ENCODE peak calls at places on chromosomes 13 and 19, in six cellular contexts. A, W, K, O, Y and D are unnamed samples.

GRCh38 chr13:38202730-38203129 is 146.9 kb upstream of the UFM1 start:
- DNase-seq in O (no peak), Y (no peak), K (no peak), A (no peak), W (no peak), D (no peak)

GRCh38 chr19:28396259-28396940 is 816.6 kb downstream of the UQCRFS1 start:
- DNase-seq in W (no peak), K (no peak), Y (no peak), A (no peak), O (no peak), D (peak)

GRCh38 chr13:72808917-72809500 is 27.1 kb downstream of the PIBF1 start:
- DNase-seq in K (no peak), O (no peak), Y (no peak), W (peak), A (no peak), D (no peak)

GRCh38 chr13:24630851-24631341 is 49.3 kb upstream of the ATP12A start:
- DNase-seq in A (no peak), O (no peak), Y (no peak), W (peak), K (no peak), D (no peak)

GRCh38 chr19:51458899-51459592 is 792 bp upstream of the SIGLEC8 start:
- DNase-seq in W (no peak), K (no peak), A (no peak), Y (no peak), O (no peak), D (no peak)

GRCh38 chr13:32205426-32206096 is 109.6 kb downstream of the ZAR1L start:
- DNase-seq in O (no peak), W (peak), K (no peak), Y (no peak), A (no peak), D (no peak)

GRCh38 chr19:41706741-41707501 is 1.5 kb upstream of the CEACAM5 start:
- DNase-seq in A (peak), Y (peak), W (peak), K (peak), O (peak), D (peak)

GRCh38 chr13:41622545-41623429 is 165.4 kb downstream of the RGCC start:
- DNase-seq in O (no peak), Y (no peak), K (no peak), A (no peak), W (no peak), D (no peak)

GRCh38 chr13:87147076-87147475 is 524.1 kb upstream of the SLITRK5 start:
- DNase-seq in Y (no peak), O (no peak), W (no peak), A (no peak), K (no peak), D (no peak)

GRCh38 chr13:29922281-29922821 is 71.9 kb upstream of the UBL3 start:
- DNase-seq in W (no peak), A (no peak), Y (no peak), K (no peak), O (no peak), D (no peak)

GRCh38 chr19:10006335-10006708 is 4.0 kb downstream of the COL5A3 start:
- DNase-seq in Y (no peak), W (no peak), A (no peak), O (no peak), K (no peak), D (no peak)

GRCh38 chr13:75384881-75385707 is 96.9 kb downstream of the TBC1D4 start:
- DNase-seq in Y (no peak), A (no peak), O (no peak), K (no peak), W (peak), D (peak)

GRCh38 chr19:48121909-48122371 is 11.3 kb upstream of the PLA2G4C start:
- DNase-seq in K (no peak), Y (no peak), O (no peak), A (no peak), W (no peak), D (no peak)

GRCh38 chr13:104011505-104012270 is 945.5 kb upstream of the SLC10A2 start:
- DNase-seq in Y (no peak), A (no peak), W (no peak), K (no peak), O (no peak), D (no peak)

GRCh38 chr13:30142502-30143211 is 164.7 kb downstream of the KATNAL1 start:
- DNase-seq in A (no peak), W (no peak), Y (no peak), K (no peak), O (no peak), D (no peak)

GRCh38 chr13:99681695-99682094 is 180.4 kb downstream of the TM9SF2 start:
- DNase-seq in W (no peak), Y (no peak), A (no peak), O (peak), K (no peak), D (no peak)

GRCh38 chr13:111969551-111970135 is 97.3 kb upstream of the SOX1 start:
- DNase-seq in W (no peak), K (no peak), O (no peak), Y (no peak), A (no peak), D (peak)

GRCh38 chr13:39918837-39919236 is 263.4 kb downstream of the COG6 start:
- DNase-seq in Y (no peak), O (no peak), A (no peak), K (no peak), W (no peak), D (no peak)

GRCh38 chr13:35292329-35292728 is 184.2 kb downstream of the MAB21L1 start:
- DNase-seq in Y (no peak), W (no peak), A (no peak), K (no peak), O (no peak), D (no peak)

GRCh38 chr13:112605531-112605990 is 17.6 kb upstream of the TUBGCP3 start:
- DNase-seq in K (no peak), Y (no peak), W (no peak), O (no peak), A (no peak), D (no peak)

GRCh38 chr19:53772943-53773342 is 51.2 kb downstream of the NLRP12 start:
- DNase-seq in W (peak), A (peak), O (peak), K (no peak), Y (peak), D (peak)

GRCh38 chr13:98994896-98995295 is 17.0 kb upstream of the DOCK9 start:
- DNase-seq in Y (no peak), W (no peak), A (no peak), O (no peak), K (no peak), D (no peak)

GRCh38 chr13:21998279-21998678 is 327.4 kb downstream of the FGF9 start:
- DNase-seq in A (peak), O (no peak), Y (no peak), W (peak), K (no peak), D (no peak)

GRCh38 chr13:63696055-63696454 is 2280.4 kb upstream of the PCDH20 start:
- DNase-seq in O (no peak), A (no peak), W (no peak), K (no peak), Y (no peak), D (no peak)

GRCh38 chr13:113094410-113094800 is 11.2 kb upstream of the F7 start:
- DNase-seq in K (no peak), A (no peak), O (no peak), W (no peak), Y (no peak), D (no peak)

GRCh38 chr13:37168151-37168550 is 62.7 kb upstream of the CSNK1A1L start:
- DNase-seq in W (no peak), K (no peak), O (no peak), Y (no peak), A (no peak), D (no peak)

GRCh38 chr13:24274452-24274971 is 34.9 kb upstream of the C1QTNF9 start:
- DNase-seq in A (no peak), O (no peak), W (no peak), K (no peak), Y (peak), D (no peak)

GRCh38 chr13:113666951-113667701 is at the start of gene GRK1:
- DNase-seq in W (no peak), K (no peak), O (peak), Y (no peak), A (no peak), D (no peak)

GRCh38 chr19:19422156-19422555 is 16.7 kb downstream of the GATAD2A start:
- DNase-seq in A (no peak), W (no peak), Y (no peak), O (no peak), K (no peak), D (no peak)

GRCh38 chr19:2428756-2429711 is 1.6 kb upstream of the TIMM13 start:
- DNase-seq in K (no peak), A (no peak), W (no peak), Y (no peak), O (no peak), D (no peak)

GRCh38 chr19:40576181-40576584 is 490 bp upstream of the SHKBP1 start:
- DNase-seq in K (no peak), W (peak), O (no peak), A (no peak), Y (no peak), D (no peak)

GRCh38 chr13:44293908-44294735 is 79.5 kb upstream of the SERP2 start:
- DNase-seq in A (no peak), O (no peak), W (no peak), K (no peak), Y (no peak), D (no peak)

GRCh38 chr19:13260883-13261653 is 110.9 kb downstream of the IER2 start:
- DNase-seq in Y (peak), K (no peak), O (no peak), W (no peak), A (no peak), D (no peak)

GRCh38 chr13:68304287-68304893 is 1074.3 kb upstream of the PCDH9 start:
- DNase-seq in Y (no peak), W (peak), A (peak), K (no peak), O (no peak), D (no peak)

GRCh38 chr13:37375724-37376123 is 222.8 kb downstream of the POSTN start:
- DNase-seq in W (no peak), A (no peak), K (no peak), O (no peak), Y (no peak), D (no peak)

GRCh38 chr13:74794147-74794546 is 659.9 kb upstream of the KLF12 start:
- DNase-seq in O (no peak), W (no peak), A (no peak), K (no peak), Y (no peak), D (no peak)

GRCh38 chr19:1173160-1173844 is 766 bp downstream of the SBNO2 start:
- DNase-seq in Y (no peak), W (no peak), K (no peak), A (no peak), O (peak), D (no peak)